ENCODE peak calls at places on chromosomes 3 and 15, in ten cellular contexts. G, Q, R, X, Z, O, Y, J, V and N are unnamed samples.

GRCh38 chr3:126344380-126345041 is 12.7 kb downstream of the KLF15 start:
- DNase-seq in Z (no peak), Q (no peak), R (no peak), G (no peak), X (no peak), J (no peak), O (peak; percentile 42), Y (no peak), V (no peak), N (no peak)

GRCh38 chr3:138186216-138186615 is 885 bp upstream of the ARMC8 start:
- DNase-seq in R (no peak), J (peak; percentile 4), X (peak; percentile 8), Z (no peak), G (peak; percentile 8), Q (peak; percentile 50), V (no peak), O (no peak), Y (no peak), N (no peak)

GRCh38 chr15:29126821-29127461 is 142.7 kb downstream of the NSMCE3 start:
- DNase-seq in G (no peak), X (peak; percentile 54), Z (peak; percentile 80), V (no peak), Y (no peak), J (no peak), O (no peak), R (no peak), Q (no peak), N (no peak)

GRCh38 chr3:24591661-24592555 is 97.3 kb upstream of the THRB start:
- DNase-seq in O (no peak), J (peak; percentile 99), Z (no peak), X (no peak), Q (peak; percentile 17), V (no peak), Y (no peak), G (no peak), R (peak; percentile 45), N (no peak)

GRCh38 chr15:28021281-28022039 is 77.7 kb downstream of the OCA2 start:
- DNase-seq in O (peak; percentile 73), G (peak; percentile 20), Q (peak; percentile 72), Y (peak; percentile 83), X (peak; percentile 63), R (peak; percentile 32), V (no peak), J (peak; percentile 2), Z (peak; percentile 96), N (peak; percentile 25)

GRCh38 chr3:33025648-33026178 is 71.2 kb downstream of the GLB1 start:
- DNase-seq in X (no peak), Z (no peak), Q (no peak), G (no peak), Y (no peak), O (no peak), J (no peak), R (no peak), V (no peak), N (no peak)

GRCh38 chr3:177026505-177027277 is 170.6 kb downstream of the TBL1XR1 start:
- DNase-seq in Q (peak; percentile 20), R (no peak), V (no peak), Z (no peak), X (no peak), Y (no peak), O (no peak), J (peak; percentile 24), G (no peak), N (no peak)

GRCh38 chr15:101053261-101053660 is 134.1 kb downstream of the LRRK1 start:
- DNase-seq in X (no peak), Q (no peak), O (peak; percentile 38), G (no peak), J (no peak), Z (peak; percentile 19), V (no peak), Y (no peak), R (no peak), N (no peak)

GRCh38 chr3:178485756-178486155 is 50.5 kb upstream of the KCNMB2 start:
- DNase-seq in Y (no peak), O (no peak), Z (no peak), J (no peak), V (no peak), G (no peak), X (no peak), Q (peak; percentile 36), R (no peak), N (no peak)

GRCh38 chr3:70120360-70120966 is 120.9 kb downstream of the SAMMSON start:
- DNase-seq in R (peak; percentile 29), Z (peak; percentile 29), G (peak; percentile 9), O (peak; percentile 91), V (peak; percentile 63), Q (peak; percentile 42), J (peak; percentile 48), X (peak; percentile 73), Y (peak; percentile 65), N (peak; percentile 84)

GRCh38 chr3:187315872-187316271 is 24.3 kb upstream of the MASP1 start:
- DNase-seq in G (no peak), X (no peak), R (no peak), V (no peak), O (no peak), Z (no peak), J (peak; percentile 50), Q (no peak), Y (no peak), N (no peak)

GRCh38 chr3:165895919-165896318 is 58.7 kb upstream of the BCHE start:
- DNase-seq in J (no peak), Q (peak; percentile 14), Y (peak; percentile 37), V (no peak), Z (peak; percentile 10), O (peak; percentile 84), X (peak; percentile 90), R (peak; percentile 30), G (peak; percentile 54), N (peak; percentile 39)

GRCh38 chr3:134423153-134423552 is 48.9 kb upstream of the AMOTL2 start:
- DNase-seq in J (no peak), X (peak; percentile 51), O (no peak), G (no peak), Q (peak; percentile 69), Y (no peak), V (no peak), R (no peak), Z (peak; percentile 25), N (no peak)

GRCh38 chr3:46849098-46849631 is 14.1 kb downstream of the MYL3 start:
- DNase-seq in J (no peak), G (no peak), X (no peak), Z (no peak), Y (no peak), O (no peak), R (no peak), V (no peak), Q (no peak), N (no peak)

GRCh38 chr3:44442591-44443309 is 34.7 kb downstream of the ZNF445 start:
- DNase-seq in R (no peak), J (no peak), Q (no peak), X (no peak), V (no peak), Z (no peak), Y (no peak), G (no peak), O (no peak), N (peak; percentile 20)

DNA sequence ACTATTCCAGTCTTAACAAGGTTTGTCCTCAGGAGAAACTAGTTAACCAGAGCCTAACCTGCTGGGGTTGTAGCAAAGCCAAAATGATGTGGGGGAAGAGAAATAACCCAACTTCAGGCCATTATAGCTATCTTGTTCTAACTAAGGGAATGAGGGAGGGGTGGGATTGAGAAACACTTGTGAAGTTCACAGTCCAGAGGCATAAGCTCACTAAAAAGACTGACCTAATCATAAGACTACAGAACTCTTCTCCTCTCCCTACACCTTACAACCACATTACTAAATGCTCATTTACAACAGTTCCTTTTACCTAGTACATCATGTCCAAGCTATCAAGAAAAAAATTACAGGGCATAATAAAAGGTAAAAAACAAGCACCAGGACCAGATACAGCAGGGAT is 52.8 kb downstream of the UBE3A start:
- DNase-seq in Y (peak; percentile 5), X (no peak), G (no peak), O (no peak), V (no peak), Z (no peak), J (no peak), Q (no peak), R (no peak), N (no peak)
- H3K9me3 ChIP-seq in Y (no peaks in the 10 kb centered on the region), X (peaks cover 9% of the 10 kb centered on the region), G (peaks cover 2% of the 10 kb centered on the region), O (no peaks in the 10 kb centered on the region), V (no peaks in the 10 kb centered on the region), Z (no peaks in the 10 kb centered on the region), J (no peaks in the 10 kb centered on the region), Q (no peaks in the 10 kb centered on the region), R (peaks cover 3% of the 10 kb centered on the region), N (no peaks in the 10 kb centered on the region)

DNA sequence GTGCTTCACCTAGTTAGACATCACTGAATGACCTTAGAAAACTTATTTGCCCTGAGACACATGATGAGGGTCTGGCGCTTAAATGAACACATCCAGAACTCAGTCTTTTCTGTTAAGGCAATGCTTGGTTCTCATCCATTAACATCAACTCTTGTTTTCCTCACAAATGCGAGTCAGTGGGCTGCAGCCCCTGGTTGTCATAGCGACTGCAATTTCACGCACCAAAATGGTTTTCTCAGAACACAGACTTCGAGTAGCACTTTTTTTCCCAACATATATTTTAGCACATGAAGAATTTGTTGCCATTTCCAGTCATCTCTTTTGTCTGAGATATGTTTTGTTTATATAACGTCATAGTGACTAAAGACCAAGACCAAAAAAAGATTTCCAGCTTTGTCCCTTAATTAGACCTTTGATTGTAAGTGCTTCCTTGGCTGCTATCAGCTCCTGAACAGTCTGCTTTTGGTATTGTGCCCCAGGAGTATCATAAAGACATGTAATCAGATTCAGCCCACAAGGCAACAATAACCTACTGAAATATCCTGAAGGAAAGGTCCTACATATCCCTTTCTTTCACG is 68.5 kb downstream of the GPR176 start:
- DNase-seq in Y (no peak), G (no peak), O (no peak), Q (peak; percentile 57), X (no peak), Z (no peak), J (no peak), R (peak; percentile 78), V (peak; percentile 93), N (no peak)
- H3K9ac ChIP-seq in Y (no peak overlapping the region), G (no peak overlapping the region), O (no peak overlapping the region), Q (no peak overlapping the region), X (no peak overlapping the region), Z (no peak overlapping the region), J (no peak overlapping the region), R (peak overlapping the region; percentile 68), V (peak overlapping the region; percentile 28), N (no peak overlapping the region)

GRCh38 chr15:43772624-43773023 is 4.1 kb downstream of the ELL3 start:
- DNase-seq in V (no peak), O (no peak), Y (no peak), X (no peak), J (no peak), R (no peak), Q (no peak), Z (no peak), G (no peak), N (no peak)
- H3K4me2 ChIP-seq in V (no peak overlapping the region), O (no peak overlapping the region), Y (no peak overlapping the region), X (no peak overlapping the region), J (no peak overlapping the region), R (no peak overlapping the region), Q (no peak overlapping the region), Z (no peak overlapping the region), G (no peak overlapping the region), N (no peak overlapping the region)

DNA sequence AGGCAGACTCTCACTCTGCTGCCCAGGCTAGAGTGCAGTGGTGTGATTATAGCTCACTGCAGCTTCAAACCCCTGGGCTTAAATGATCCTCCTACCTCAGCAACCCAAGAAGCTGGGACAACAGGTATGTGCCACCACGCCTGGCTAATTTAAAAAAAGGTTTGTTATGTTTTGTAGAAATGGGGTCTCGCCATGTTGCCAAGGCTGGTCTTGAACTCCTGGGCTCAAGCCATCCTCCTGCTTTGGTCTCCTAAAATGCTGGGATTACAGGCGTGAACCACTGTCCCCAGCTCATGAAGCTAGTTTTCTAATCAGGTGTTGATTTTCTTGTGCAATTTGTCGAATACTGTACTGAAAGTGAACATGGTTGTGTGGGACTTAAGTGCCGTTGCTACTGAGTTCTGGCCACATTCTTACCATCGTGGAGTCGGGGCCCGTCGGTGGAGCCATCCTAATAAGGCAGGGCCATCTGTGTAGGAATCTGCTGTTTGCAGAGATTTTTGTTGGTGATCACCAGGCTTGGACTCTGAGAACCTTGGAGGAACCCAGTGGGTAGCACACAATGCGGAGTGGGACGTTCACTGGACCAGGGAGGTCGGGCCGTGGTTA is 193.2 kb downstream of the GOLGA6L6 start:
- DNase-seq in O (no peak), V (no peak), Q (no peak), J (no peak), G (no peak), X (no peak), R (no peak), Y (no peak), Z (no peak), N (peak; percentile 5)
- H3K9me3 ChIP-seq in O (peaks cover 98% of the 10 kb centered on the region), V (peaks cover 68% of the 10 kb centered on the region), Q (peaks cover 23% of the 10 kb centered on the region), J (peaks cover 21% of the 10 kb centered on the region), G (peaks cover 39% of the 10 kb centered on the region), X (peaks cover 74% of the 10 kb centered on the region), R (peaks cover 10% of the 10 kb centered on the region), Y (peaks cover 36% of the 10 kb centered on the region), Z (no peaks in the 10 kb centered on the region), N (no peaks in the 10 kb centered on the region)